ENCODE peak calls at places on chromosomes 6 and 20, in seven cellular contexts. H is AG10803, F is heart right ventricle, L is suprapubic skin, W is ovary, U is heart left ventricle, P is GM06990. B is an unnamed sample.

GRCh38 chr6:26250806-26251075 is 114.3 kb upstream of the BTN3A2 start:
- DNase-seq in F (peak; percentile 18), U (no peak), H (no peak), W (no peak), L (no peak), P (no peak), B (no peak)

GRCh38 chr20:33472868-33473267 is 17.0 kb upstream of the CBFA2T2 start:
- DNase-seq in W (no peak), U (no peak), L (no peak), H (no peak), F (no peak), P (no peak), B (no peak)

GRCh38 chr6:167229586-167229985 is 61.5 kb upstream of the UNC93A start:
- DNase-seq in F (no peak), U (no peak), P (no peak), L (no peak), W (no peak), H (no peak), B (no peak)

GRCh38 chr6:113185299-113185698 is 671.8 kb upstream of the MARCKS start:
- DNase-seq in W (no peak), U (no peak), H (peak; percentile 30), P (no peak), L (no peak), F (peak; percentile 11), B (no peak)

GRCh38 chr20:50680106-50680960 is 11.0 kb downstream of the RIPOR3 start:
- DNase-seq in W (peak; percentile 85), P (no peak), H (peak; percentile 24), L (no peak), F (no peak), U (no peak), B (no peak)

GRCh38 chr6:169269180-169270076 is 15.8 kb upstream of the THBS2 start:
- DNase-seq in U (peak; percentile 53), L (no peak), H (peak; percentile 82), W (peak; percentile 59), P (no peak), F (peak; percentile 57), B (peak; percentile 80)

GRCh38 chr20:57126481-57127092 is 139.9 kb downstream of the BMP7 start:
- DNase-seq in F (no peak), U (no peak), L (no peak), H (no peak), P (no peak), W (peak; percentile 23), B (peak; percentile 16)

GRCh38 chr6:35691027-35691824 is 2.5 kb upstream of the FKBP5 start:
- DNase-seq in F (peak; percentile 50), W (peak; percentile 90), L (peak; percentile 94), H (peak; percentile 80), U (peak; percentile 56), P (no peak), B (peak; percentile 20)

GRCh38 chr20:36275441-36276189 is 30.5 kb upstream of the DLGAP4 start:
- DNase-seq in U (no peak), P (no peak), W (no peak), F (no peak), L (no peak), H (no peak), B (no peak)

GRCh38 chr6:106247293-106247692 is 78.3 kb downstream of the ATG5 start:
- DNase-seq in P (no peak), U (no peak), L (no peak), W (no peak), F (no peak), H (peak; percentile 37), B (no peak)

GRCh38 chr20:2693286-2693995 is 861 bp downstream of the EBF4 start:
- DNase-seq in L (peak; percentile 76), W (peak; percentile 57), P (peak; percentile 25), H (no peak), U (peak; percentile 35), F (peak; percentile 12), B (no peak)

GRCh38 chr6:142014515-142014914 is 118.2 kb upstream of the GJE1 start:
- DNase-seq in L (no peak), W (no peak), U (no peak), F (no peak), P (no peak), H (peak; percentile 88), B (peak; percentile 91)

GRCh38 chr6:107709341-107709740 is 114.8 kb downstream of the SCML4 start:
- DNase-seq in P (no peak), F (no peak), W (no peak), U (no peak), H (no peak), L (no peak), B (no peak)

GRCh38 chr6:128606611-128607010 is 86.2 kb upstream of the PTPRK start:
- DNase-seq in P (no peak), F (no peak), W (no peak), L (no peak), U (no peak), H (no peak), B (no peak)

GRCh38 chr20:731891-732560 is 36.3 kb downstream of the SLC52A3 start:
- DNase-seq in U (no peak), P (no peak), W (no peak), F (no peak), L (no peak), H (no peak), B (no peak)

GRCh38 chr20:725491-725890 is 42.8 kb downstream of the SLC52A3 start:
- DNase-seq in W (no peak), F (no peak), H (no peak), U (no peak), P (no peak), L (no peak), B (no peak)

GRCh38 chr20:730005-730404 is 38.3 kb downstream of the SLC52A3 start:
- DNase-seq in L (no peak), W (no peak), F (no peak), H (no peak), P (no peak), U (no peak), B (no peak)

GRCh38 chr20:726160-726559 is 42.1 kb downstream of the SLC52A3 start:
- DNase-seq in P (no peak), U (no peak), L (no peak), F (no peak), W (no peak), H (no peak), B (no peak)

GRCh38 chr20:728022-728944 is 40.0 kb downstream of the SLC52A3 start:
- DNase-seq in U (peak; percentile 33), H (no peak), W (no peak), F (peak; percentile 50), P (peak; percentile 46), L (no peak), B (peak; percentile 7)
- TF ChIP-seq CTCF in U (peak; percentile 75), H (peak; percentile 47), W (no peak), F (peak; percentile 65), P (peak; percentile 71), L (peak; percentile 52), B (peak; percentile 81)

GRCh38 chr6:37257634-37258404 is at the start of the genes TBC1D22B and TMEM217:
- DNase-seq in L (peak; percentile 98), F (peak; percentile 96), P (peak; percentile 93), H (peak; percentile 90), W (peak; percentile 96), U (peak; percentile 97), B (peak; percentile 95)

GRCh38 chr6:37256692-37257319 is 766 bp upstream of the TBC1D22B start:
- DNase-seq in F (no peak), L (no peak), W (no peak), U (no peak), P (no peak), H (peak; percentile 42), B (peak; percentile 87)

GRCh38 chr6:37258716-37259115 is 772 bp upstream of the TMEM217 start:
- DNase-seq in F (no peak), L (no peak), P (no peak), H (no peak), W (no peak), U (no peak), B (no peak)

GRCh38 chr6:37258405-37258704 is 411 bp upstream of the TMEM217 start:
- DNase-seq in L (no peak), W (no peak), H (no peak), U (no peak), F (no peak), P (no peak), B (no peak)

GRCh38 chr6:37257320-37257633 is 295 bp upstream of the TBC1D22B start:
- DNase-seq in H (no peak), U (no peak), W (no peak), F (no peak), L (no peak), P (no peak), B (no peak)
- H3K4me3 ChIP-seq in H (peak overlapping the region; percentile 96), U (peak overlapping the region; percentile 75), W (peak overlapping the region; percentile 90), F (peak overlapping the region; percentile 88), L (peak overlapping the region; percentile 74), P (peak overlapping the region; percentile 99), B (peak overlapping the region; percentile 99)

DNA sequence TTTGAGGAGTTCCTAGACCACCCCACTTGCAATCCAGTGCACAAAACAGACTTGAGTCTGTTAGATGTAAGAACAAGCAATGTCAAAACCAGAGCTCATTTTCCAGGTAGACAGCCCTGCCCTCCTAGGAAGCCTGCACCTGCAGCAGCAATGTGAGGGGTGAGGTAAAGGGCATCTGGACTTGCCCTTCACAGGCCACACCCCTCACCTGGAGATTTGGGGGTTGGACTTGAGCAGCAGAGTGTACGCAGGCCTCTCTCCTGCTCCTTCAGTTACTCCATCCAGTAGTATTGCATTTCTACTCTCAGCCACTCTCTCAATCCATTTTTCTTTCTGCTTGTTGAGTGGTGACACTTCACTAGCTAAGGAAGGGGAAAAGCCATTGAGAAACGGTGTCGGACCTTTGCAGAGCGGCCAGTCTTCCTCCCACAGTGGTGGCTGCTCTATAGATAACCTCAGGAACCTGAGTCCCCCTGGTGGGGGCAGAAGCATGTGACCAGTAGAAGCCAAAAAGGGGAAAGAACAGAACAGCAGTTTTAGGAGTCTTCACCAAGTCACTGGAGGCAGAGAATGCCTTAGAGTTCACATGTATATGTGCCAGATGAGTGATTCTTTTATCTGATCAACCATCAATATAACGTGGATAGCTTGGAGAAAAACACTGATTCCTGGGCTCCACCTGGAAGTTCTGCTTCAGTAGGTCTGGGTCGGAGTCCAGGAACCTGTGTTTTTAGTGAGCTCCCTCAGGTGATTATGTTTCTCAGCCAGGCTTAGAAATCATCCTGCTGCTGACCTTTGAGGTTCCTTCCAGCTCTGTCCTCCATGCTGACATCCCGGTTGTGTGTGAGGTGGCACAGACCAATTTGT is 28.0 kb downstream of the ARFGEF2 start:
- DNase-seq in H (no peak), W (no peak), F (no peak), L (no peak), P (no peak), U (no peak), B (no peak)
- TF ChIP-seq CTCF in H (no peak), W (no peak), F (no peak), L (no peak), P (peak; percentile 23), U (no peak), B (no peak)

GRCh38 chr20:17835240-17835940 is 133.2 kb downstream of the SNX5 start:
- DNase-seq in W (peak; percentile 50), F (peak; percentile 49), P (no peak), L (no peak), H (peak; percentile 84), U (peak; percentile 45), B (peak; percentile 74)

GRCh38 chr20:17834804-17835203 is 133.8 kb downstream of the SNX5 start:
- DNase-seq in L (no peak), W (no peak), F (peak; percentile 39), H (no peak), P (no peak), U (no peak), B (no peak)

GRCh38 chr20:17837179-17837578 is 131.4 kb downstream of the SNX5 start:
- DNase-seq in P (no peak), U (no peak), W (no peak), L (no peak), H (no peak), F (no peak), B (no peak)

GRCh38 chr20:17833036-17833674 is 133.4 kb downstream of the BANF2 start:
- DNase-seq in F (no peak), W (no peak), P (no peak), H (peak; percentile 29), U (no peak), L (no peak), B (peak; percentile 84)

GRCh38 chr20:17835941-17836861 is 132.4 kb downstream of the SNX5 start:
- DNase-seq in P (no peak), H (peak; percentile 97), U (peak; percentile 85), W (peak; percentile 60), F (peak; percentile 87), L (peak; percentile 90), B (no peak)
- H3K4me3 ChIP-seq in P (no peak overlapping the region), H (peak overlapping the region; percentile 42), U (peak overlapping the region; percentile 22), W (no peak overlapping the region), F (no peak overlapping the region), L (no peak overlapping the region), B (no peak overlapping the region)